ENCODE peak calls at places on chromosomes 13 and 19, in four cellular contexts. E is IMR-90, L is H9, W is mesendoderm. D is an unnamed sample.

GRCh38 chr19:58001895-58002369 is 688 bp downstream of the ZNF606 start:
- DNase-seq in W (peak; percentile 54), L (no peak), E (peak; percentile 5), D (no peak)

GRCh38 chr19:48461982-48462655 is 6.7 kb downstream of the KCNJ14 start:
- DNase-seq in E (no peak), L (peak; percentile 93), W (peak; percentile 89), D (peak; percentile 75)

GRCh38 chr13:30569901-30570576 is 47.7 kb upstream of the USPL1 start:
- DNase-seq in E (peak; percentile 99), L (peak; percentile 37), W (peak; percentile 69), D (peak; percentile 40)

GRCh38 chr13:46197299-46197975 is 14.3 kb upstream of the LRRC63 start:
- DNase-seq in E (no peak), W (no peak), L (no peak), D (no peak)

GRCh38 chr19:55005684-55006488 is 32.2 kb downstream of the GP6 start:
- DNase-seq in W (peak; percentile 94), E (no peak), L (peak; percentile 83), D (no peak)

GRCh38 chr19:49301866-49302252 is 23.1 kb downstream of the SLC6A16 start:
- DNase-seq in L (no peak), W (no peak), E (no peak), D (no peak)

GRCh38 chr19:3671680-3672574 is 28.3 kb downstream of the PIP5K1C start:
- DNase-seq in E (peak; percentile 20), W (no peak), L (no peak), D (no peak)

GRCh38 chr13:110284809-110285519 is 22.0 kb downstream of the COL4A1 start:
- DNase-seq in E (no peak), W (no peak), L (no peak), D (no peak)

GRCh38 chr13:48853381-48854102 is 122.2 kb upstream of the FNDC3A start:
- DNase-seq in E (peak; percentile 67), L (no peak), W (no peak), D (no peak)

GRCh38 chr19:16608290-16608704 is 19.7 kb downstream of the MED26 start:
- DNase-seq in L (no peak), E (peak; percentile 91), W (no peak), D (no peak)

GRCh38 chr13:21846605-21847004 is 175.7 kb downstream of the FGF9 start:
- DNase-seq in W (no peak), E (no peak), L (peak; percentile 39), D (peak; percentile 48)

GRCh38 chr13:44422755-44423643 is 49.4 kb downstream of the SERP2 start:
- DNase-seq in E (no peak), L (no peak), W (no peak), D (no peak)

GRCh38 chr13:58889474-58889873 is 1257.9 kb downstream of the PCDH17 start:
- DNase-seq in L (no peak), W (no peak), E (no peak), D (no peak)

GRCh38 chr13:109326601-109327000 is 459.8 kb downstream of the IRS2 start:
- DNase-seq in W (no peak), E (no peak), L (no peak), D (no peak)

GRCh38 chr13:19586904-19587634 is 25.7 kb upstream of the TPTE2 start:
- DNase-seq in E (peak; percentile 34), W (peak; percentile 6), L (no peak), D (no peak)

GRCh38 chr19:37309834-37310575 is 60.9 kb upstream of the ZNF527 start:
- DNase-seq in E (no peak), L (no peak), W (peak; percentile 45), D (no peak)

GRCh38 chr19:49017666-49018351 is 918 bp upstream of the LHB start:
- DNase-seq in W (peak; percentile 73), E (peak; percentile 45), L (peak; percentile 75), D (no peak)

GRCh38 chr13:20128459-20128927 is 32.4 kb downstream of the GJA3 start:
- DNase-seq in W (no peak), L (peak; percentile 45), E (no peak), D (no peak)

GRCh38 chr13:112657850-112658445 is 31.9 kb upstream of the ATP11A start:
- DNase-seq in W (peak; percentile 83), E (peak; percentile 81), L (peak; percentile 33), D (no peak)

GRCh38 chr19:46859637-46860124 is 1.1 kb upstream of the ARHGAP35 start:
- DNase-seq in L (no peak), W (no peak), E (peak; percentile 55), D (no peak)

GRCh38 chr19:18649371-18650047 is 12.7 kb downstream of the KLHL26 start:
- DNase-seq in W (no peak), E (peak; percentile 70), L (peak; percentile 62), D (no peak)

GRCh38 chr13:33859691-33860303 is 41.8 kb downstream of the RFC3 start:
- DNase-seq in W (no peak), L (no peak), E (no peak), D (no peak)

GRCh38 chr13:36528105-36528504 is 95.8 kb downstream of the CCNA1 start:
- DNase-seq in E (no peak), W (no peak), L (no peak), D (no peak)

GRCh38 chr13:40911341-40911740 is 107.8 kb downstream of the ELF1 start:
- DNase-seq in E (no peak), W (no peak), L (no peak), D (no peak)

GRCh38 chr19:40433391-40434216 is 7.8 kb upstream of the SERTAD1 start:
- DNase-seq in L (peak; percentile 85), W (peak; percentile 94), E (peak; percentile 88), D (peak; percentile 86)

GRCh38 chr19:41893899-41894298 is 10.9 kb downstream of the ARHGEF1 start:
- DNase-seq in W (peak; percentile 75), L (no peak), E (peak; percentile 38), D (no peak)

GRCh38 chr13:106401081-106401480 is 134.4 kb downstream of the EFNB2 start:
- DNase-seq in E (no peak), W (no peak), L (no peak), D (no peak)

GRCh38 chr19:55441319-55441691 is 1.8 kb downstream of the SHISA7 start:
- DNase-seq in W (no peak), E (no peak), L (peak; percentile 46), D (peak; percentile 60)

GRCh38 chr13:44498969-44499368 is 77.2 kb downstream of the TSC22D1 start:
- DNase-seq in E (no peak), L (no peak), W (no peak), D (no peak)

GRCh38 chr19:16030964-16031871 is 45.1 kb upstream of the TPM4 start:
- DNase-seq in L (peak; percentile 8), E (no peak), W (no peak), D (no peak)

GRCh38 chr13:25501231-25501630 is 129.5 kb downstream of the ATP8A2 start:
- DNase-seq in E (no peak), L (no peak), W (no peak), D (no peak)
- H3K56ac ChIP-seq in E (no peak overlapping the region), L (no peak overlapping the region), W (no peak overlapping the region), D (no peak overlapping the region)

GRCh38 chr13:93744033-93744432 is 517.4 kb downstream of the GPC6 start:
- DNase-seq in W (no peak), E (no peak), L (no peak), D (no peak)
- H3K56ac ChIP-seq in W (no peak overlapping the region), E (no peak overlapping the region), L (no peak overlapping the region), D (no peak overlapping the region)

GRCh38 chr13:28640861-28641599 is 17.9 kb upstream of the POMP start:
- DNase-seq in W (no peak), E (no peak), L (no peak), D (no peak)

GRCh38 chr13:28636677-28637317 is 22.1 kb upstream of the POMP start:
- DNase-seq in W (peak; percentile 87), E (peak; percentile 89), L (peak; percentile 79), D (peak; percentile 54)

GRCh38 chr13:28637714-28638355 is 21.1 kb upstream of the POMP start:
- DNase-seq in W (no peak), L (no peak), E (no peak), D (no peak)

GRCh38 chr13:28636078-28636477 is 22.9 kb upstream of the POMP start:
- DNase-seq in L (no peak), E (peak; percentile 84), W (no peak), D (no peak)

GRCh38 chr13:28638756-28639155 is 20.2 kb upstream of the POMP start:
- DNase-seq in W (no peak), E (no peak), L (no peak), D (no peak)
- H3K56ac ChIP-seq in W (no peak overlapping the region), E (no peak overlapping the region), L (no peak overlapping the region), D (no peak overlapping the region)

GRCh38 chr13:32206097-32206740 is 108.9 kb downstream of the ZAR1L start:
- DNase-seq in W (no peak), L (no peak), E (peak; percentile 16), D (no peak)

GRCh38 chr13:32210081-32210480 is 105.1 kb downstream of the ZAR1L start:
- DNase-seq in L (no peak), E (no peak), W (no peak), D (no peak)

GRCh38 chr13:32209670-32210069 is 105.5 kb downstream of the ZAR1L start:
- DNase-seq in W (peak; percentile 21), L (no peak), E (peak; percentile 36), D (no peak)

GRCh38 chr13:32211788-32212187 is 103.4 kb downstream of the ZAR1L start:
- DNase-seq in E (peak; percentile 95), W (peak; percentile 12), L (no peak), D (no peak)

GRCh38 chr13:32208860-32209259 is 106.3 kb downstream of the ZAR1L start:
- DNase-seq in E (no peak), L (no peak), W (no peak), D (no peak)
- H3K56ac ChIP-seq in E (no peak overlapping the region), L (no peak overlapping the region), W (no peak overlapping the region), D (no peak overlapping the region)

DNA sequence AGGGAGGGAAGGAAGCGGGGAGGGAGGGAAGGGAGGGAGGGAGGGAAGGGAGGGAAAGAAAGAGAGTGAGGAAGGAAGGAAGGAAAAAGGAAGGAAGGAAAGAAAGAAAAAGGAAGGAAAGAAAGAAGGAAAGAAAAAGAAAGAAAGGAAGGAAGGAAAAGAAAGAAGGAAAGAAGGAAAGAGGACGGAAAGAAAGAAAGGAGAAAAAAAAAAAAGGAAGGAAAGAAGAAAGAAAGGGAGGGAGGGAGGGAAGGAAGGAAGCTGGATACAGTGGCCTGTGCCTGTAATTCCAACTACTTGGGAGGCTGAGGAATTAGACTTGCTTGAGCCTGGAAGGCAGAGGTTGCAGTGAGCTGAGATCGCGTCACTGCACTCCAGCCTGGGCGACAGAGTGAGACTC is 35.3 kb downstream of the OLFM2 start:
- DNase-seq in E (no peak), W (no peak), L (no peak), D (no peak)
- H3K56ac ChIP-seq in E (no peak overlapping the region), W (no peak overlapping the region), L (no peak overlapping the region), D (no peak overlapping the region)